ENCODE peak calls at places on chromosomes 7 and 10, in four cellular contexts. C is activated T-helper 9 cell treated with anti-CD3 and anti-CD28 coated beads, Interleukin-2, amount 50 U/mL, for 16 hours; H is caudate nucleus; M is hypothalamus. X is an unnamed sample.
A peak's percentile ranks its signal among the peaks of the same experiment; 100 is the strongest.

GRCh38 chr7:82700739-82701138 is 257.2 kb upstream of the CACNA2D1 start:
- DNase-seq in C (no peak), H (no peak), M (no peak), X (no peak)

GRCh38 chr10:95567903-95568630 is 6.9 kb upstream of the SORBS1 start:
- DNase-seq in C (no peak), M (no peak), H (no peak), X (no peak)

GRCh38 chr7:40493609-40494041 is 358.8 kb downstream of the SUGCT start:
- DNase-seq in M (no peak), C (no peak), H (no peak), X (no peak)

GRCh38 chr7:151239837-151240459 is 7.7 kb downstream of the CHPF2 start:
- DNase-seq in M (no peak), H (no peak), C (no peak), X (no peak)

GRCh38 chr7:138116156-138116555 is 39.9 kb downstream of the AKR1D1 start:
- DNase-seq in H (no peak), C (no peak), M (no peak), X (no peak)

GRCh38 chr10:74055383-74056065 is 57.6 kb downstream of the VCL start:
- DNase-seq in H (no peak), M (no peak), C (no peak), X (no peak)

GRCh38 chr7:70193514-70193913 is 595.2 kb downstream of the AUTS2 start:
- DNase-seq in M (no peak), H (no peak), C (no peak), X (no peak)

GRCh38 chr7:92685146-92686042 is 95.2 kb upstream of the FAM133B start:
- DNase-seq in C (peak; percentile 41), H (no peak), M (no peak), X (no peak)

GRCh38 chr10:77590344-77591237 is 47.0 kb downstream of the KCNMA1 start:
- DNase-seq in C (no peak), H (no peak), M (no peak), X (no peak)

GRCh38 chr10:45592926-45593325 is 79.6 kb downstream of the ZFAND4 start:
- DNase-seq in C (no peak), M (no peak), H (no peak), X (no peak)

GRCh38 chr10:51743146-51743545 is 43.8 kb upstream of the CSTF2T start:
- DNase-seq in M (no peak), H (no peak), C (no peak), X (no peak)

GRCh38 chr7:112161253-112162160 is 44.7 kb downstream of the DOCK4 start:
- DNase-seq in C (no peak), M (no peak), H (no peak), X (no peak)

GRCh38 chr10:125757742-125758141 is 17.9 kb downstream of the MMP21 start:
- DNase-seq in C (no peak), M (no peak), H (no peak), X (no peak)

GRCh38 chr7:4527988-4528641 is 154.0 kb upstream of the FOXK1 start:
- DNase-seq in M (no peak), C (no peak), H (no peak), X (no peak)

GRCh38 chr7:42694894-42695553 is 216.8 kb downstream of the C7orf25 start:
- DNase-seq in H (no peak), C (no peak), M (no peak), X (no peak)

GRCh38 chr10:126663328-126663727 is 7.2 kb downstream of the C10orf90 start:
- DNase-seq in C (no peak), H (peak; percentile 77), M (peak; percentile 81), X (peak; percentile 85)

GRCh38 chr7:39130740-39131538 is 153.2 kb downstream of the POU6F2 start:
- DNase-seq in M (no peak), H (no peak), C (no peak), X (no peak)

GRCh38 chr10:112223725-112224124 is 40.2 kb upstream of the GPAM start:
- DNase-seq in C (no peak), H (no peak), M (no peak), X (no peak)

GRCh38 chr10:7159928-7160327 is 250.9 kb downstream of the SFMBT2 start:
- DNase-seq in H (no peak), C (no peak), M (no peak), X (no peak)

GRCh38 chr7:139479620-139480019 is 3.9 kb downstream of the KLRG2 start:
- DNase-seq in H (no peak), C (no peak), M (no peak), X (no peak)

GRCh38 chr7:128381161-128381821 is 19.8 kb upstream of the PRRT4 start:
- DNase-seq in H (no peak), C (no peak), M (no peak), X (no peak)

GRCh38 chr7:8433477-8434289 is at the start of gene NXPH1:
- DNase-seq in M (no peak), H (no peak), C (no peak), X (no peak)

GRCh38 chr10:125482108-125482507 is 200.9 kb downstream of the TEX36 start:
- DNase-seq in C (no peak), H (no peak), M (no peak), X (no peak)

GRCh38 chr7:44309271-44310091 is 15.9 kb downstream of the CAMK2B start:
- DNase-seq in H (no peak), C (no peak), M (no peak), X (no peak)

GRCh38 chr7:147245274-147245673 is 1128.7 kb downstream of the CNTNAP2 start:
- DNase-seq in C (no peak), H (no peak), M (no peak), X (peak; percentile 2)

GRCh38 chr7:144824360-144824759 is 11.5 kb downstream of the TPK1 start:
- DNase-seq in M (no peak), C (no peak), H (no peak), X (no peak)

GRCh38 chr7:141975806-141976523 is 2.4 kb upstream of the TAS2R38 start:
- DNase-seq in C (peak; percentile 37), M (peak; percentile 12), H (no peak), X (peak; percentile 44)

GRCh38 chr10:45427956-45428338 is 53.9 kb downstream of the ALOX5 start:
- DNase-seq in M (no peak), H (no peak), C (no peak), X (no peak)

GRCh38 chr10:35387768-35388167 is 51.5 kb downstream of the CCNY start:
- DNase-seq in C (no peak), M (no peak), H (no peak), X (no peak)

GRCh38 chr10:5975641-5976473 is 1.5 kb downstream of the IL15RA start:
- DNase-seq in M (no peak), H (no peak), C (peak; percentile 52), X (no peak)

GRCh38 chr10:30365278-30365677 is 16.2 kb upstream of the MTPAP start:
- DNase-seq in H (no peak), C (no peak), M (no peak), X (no peak)

GRCh38 chr7:44617225-44617885 is 10.9 kb downstream of the OGDH start:
- DNase-seq in C (no peak), M (no peak), H (no peak), X (no peak)

GRCh38 chr7:99002827-99003212 is 124.5 kb downstream of the TRRAP start:
- DNase-seq in H (no peak), C (no peak), M (no peak), X (no peak)

GRCh38 chr7:14501436-14501835 is 401.1 kb downstream of the DGKB start:
- DNase-seq in C (no peak), M (no peak), H (no peak), X (no peak)

GRCh38 chr7:34069676-34070075 is 164.3 kb downstream of the BMPER start:
- DNase-seq in C (no peak), H (no peak), M (no peak), X (no peak)

X was measured in anterior cingulate cortex.